ENCODE peak calls at places on chromosomes 6 and 20, in five cellular contexts. E is endothelial cell of umbilical vein, Z is neural progenitor cell, N is A549, T is IMR-90. I is an unnamed sample.

GRCh38 chr20:31990958-31991705 is 19.1 kb upstream of the CCM2L start:
- DNase-seq in Z (no peak), T (no peak), N (no peak), E (no peak), I (no peak)

GRCh38 chr6:64054870-64055269 is 419.3 kb downstream of the PHF3 start:
- DNase-seq in E (no peak), Z (no peak), T (no peak), N (no peak), I (no peak)

GRCh38 chr6:151109361-151109760 is 130.4 kb upstream of the AKAP12 start:
- DNase-seq in N (no peak), Z (no peak), T (peak), E (no peak), I (no peak)

GRCh38 chr20:45867811-45868176 is 10.4 kb downstream of the ZSWIM3 start:
- DNase-seq in T (peak), Z (no peak), N (no peak), E (peak), I (peak)

GRCh38 chr6:143958839-143959399 is 49.1 kb downstream of the PLAGL1 start:
- DNase-seq in E (no peak), N (no peak), Z (peak), T (no peak), I (no peak)

GRCh38 chr20:61560361-61560853 is 308.3 kb downstream of the CDH4 start:
- DNase-seq in N (peak), T (peak), E (no peak), Z (no peak), I (peak)

GRCh38 chr20:3744806-3745685 is 12.6 kb downstream of the HSPA12B start:
- DNase-seq in T (no peak), Z (peak), N (peak), E (peak), I (peak)

GRCh38 chr6:45676376-45676775 is 298.6 kb upstream of the SUPT3H start:
- DNase-seq in Z (no peak), N (no peak), T (no peak), E (no peak), I (no peak)

GRCh38 chr6:54916858-54917257 is 70.3 kb downstream of the FAM83B start:
- DNase-seq in T (peak), E (no peak), N (peak), Z (no peak), I (peak)

GRCh38 chr6:84847349-84848160 is 83.2 kb upstream of the TBX18 start:
- DNase-seq in E (peak), Z (no peak), N (peak), T (no peak), I (peak)

GRCh38 chr6:71238351-71238750 is 50.3 kb upstream of the OGFRL1 start:
- DNase-seq in N (no peak), Z (no peak), E (no peak), T (peak), I (peak)

GRCh38 chr6:33959661-33960344 is 156.0 kb upstream of the MLN start:
- DNase-seq in Z (no peak), T (no peak), E (no peak), N (no peak), I (no peak)

GRCh38 chr6:15516923-15517560 is 145.8 kb downstream of the DTNBP1 start:
- DNase-seq in E (no peak), N (no peak), Z (no peak), T (no peak), I (no peak)

GRCh38 chr20:54067606-54068174 is 2.7 kb downstream of the BCAS1 start:
- DNase-seq in E (no peak), Z (no peak), N (peak), T (no peak), I (peak)

GRCh38 chr6:158232445-158233213 is 64.5 kb downstream of the GTF2H5 start:
- DNase-seq in E (peak), Z (peak), T (peak), N (peak), I (peak)

GRCh38 chr20:2840967-2841531 is 504 bp downstream of the VPS16 start:
- DNase-seq in N (peak), T (peak), Z (peak), E (peak), I (peak)

GRCh38 chr6:45436544-45437440 is 59.1 kb upstream of the SUPT3H start:
- DNase-seq in Z (no peak), T (peak), N (no peak), E (peak), I (peak)

GRCh38 chr6:107753778-107754177 is 70.3 kb downstream of the SCML4 start:
- DNase-seq in Z (no peak), T (no peak), E (no peak), N (no peak), I (no peak)

GRCh38 chr6:10465633-10466499 is 51.0 kb upstream of the TFAP2A start:
- DNase-seq in N (peak), T (peak), E (peak), Z (peak), I (peak)

GRCh38 chr6:30113843-30114242 is 953 bp upstream of the TRIM31 start:
- DNase-seq in T (no peak), N (no peak), Z (no peak), E (no peak), I (no peak)

GRCh38 chr20:21767739-21768223 is 62.3 kb downstream of the PAX1 start:
- DNase-seq in E (no peak), T (no peak), Z (peak), N (peak), I (no peak)

GRCh38 chr6:88866856-88867255 is 96.6 kb downstream of the RNGTT start:
- DNase-seq in T (peak), N (no peak), Z (no peak), E (no peak), I (peak)

GRCh38 chr6:41937881-41938574 is 3.6 kb downstream of the CCND3 start:
- DNase-seq in Z (no peak), E (peak), T (no peak), N (no peak), I (no peak)

GRCh38 chr20:51570755-51571469 is 28.4 kb upstream of the NFATC2 start:
- DNase-seq in E (peak), T (peak), Z (no peak), N (no peak), I (peak)

GRCh38 chr6:101417899-101418298 is 24.4 kb downstream of the GRIK2 start:
- DNase-seq in T (no peak), N (no peak), E (no peak), Z (no peak), I (no peak)

GRCh38 chr6:1770435-1770843 is 160.7 kb downstream of the FOXC1 start:
- DNase-seq in E (no peak), N (no peak), Z (no peak), T (peak), I (peak)

GRCh38 chr20:54106162-54106561 is 35.8 kb upstream of the BCAS1 start:
- DNase-seq in E (no peak), T (no peak), Z (no peak), N (no peak), I (no peak)

GRCh38 chr6:107511410-107512070 is 21.6 kb downstream of the SOBP start:
- DNase-seq in E (no peak), Z (no peak), T (no peak), N (no peak), I (no peak)

GRCh38 chr6:106167105-106167814 is 81.1 kb downstream of the PRDM1 start:
- DNase-seq in E (no peak), N (no peak), T (no peak), Z (peak), I (no peak)
- H3K4me2 ChIP-seq in E (no peak), N (no peak), T (no peak), Z (peak), I (no peak)

GRCh38 chr6:168215121-168215808 is 104.3 kb downstream of the DACT2 start:
- DNase-seq in Z (no peak), T (no peak), E (no peak), N (no peak), I (no peak)
- H3K4me2 ChIP-seq in Z (peak), T (no peak), E (no peak), N (no peak), I (no peak)

GRCh38 chr20:25148982-25149846 is 46.3 kb upstream of the ENTPD6 start:
- DNase-seq in E (no peak), Z (no peak), T (no peak), N (no peak), I (peak)
- H3K4me2 ChIP-seq in E (peak), Z (peak), T (peak), N (no peak), I (peak)

GRCh38 chr20:53032021-53033001 is 60.2 kb downstream of the TSHZ2 start:
- DNase-seq in N (no peak), Z (no peak), T (peak), E (no peak), I (peak)

GRCh38 chr20:53034899-53035298 is 62.7 kb downstream of the TSHZ2 start:
- DNase-seq in Z (peak), E (no peak), N (no peak), T (no peak), I (no peak)

GRCh38 chr20:53028337-53029007 is 56.3 kb downstream of the TSHZ2 start:
- DNase-seq in T (no peak), E (no peak), N (no peak), Z (no peak), I (peak)

GRCh38 chr20:53033176-53033575 is 61.0 kb downstream of the TSHZ2 start:
- DNase-seq in T (no peak), Z (no peak), E (no peak), N (no peak), I (peak)

GRCh38 chr20:53030061-53030460 is 57.9 kb downstream of the TSHZ2 start:
- DNase-seq in Z (no peak), T (no peak), N (no peak), E (no peak), I (no peak)
- H3K4me2 ChIP-seq in Z (no peak), T (no peak), N (no peak), E (no peak), I (no peak)

GRCh38 chr6:53725791-53726575 is 60.4 kb upstream of the KLHL31 start:
- DNase-seq in T (peak), Z (peak), N (peak), E (peak), I (peak)

GRCh38 chr6:53724501-53724900 is 58.9 kb upstream of the KLHL31 start:
- DNase-seq in E (no peak), N (no peak), Z (peak), T (no peak), I (no peak)

GRCh38 chr6:53728570-53729194 is 63.1 kb upstream of the KLHL31 start:
- DNase-seq in E (peak), Z (peak), N (peak), T (peak), I (peak)

GRCh38 chr6:53730767-53731166 is 64.0 kb upstream of the LRRC1 start:
- DNase-seq in E (no peak), Z (no peak), T (no peak), N (no peak), I (no peak)

DNA sequence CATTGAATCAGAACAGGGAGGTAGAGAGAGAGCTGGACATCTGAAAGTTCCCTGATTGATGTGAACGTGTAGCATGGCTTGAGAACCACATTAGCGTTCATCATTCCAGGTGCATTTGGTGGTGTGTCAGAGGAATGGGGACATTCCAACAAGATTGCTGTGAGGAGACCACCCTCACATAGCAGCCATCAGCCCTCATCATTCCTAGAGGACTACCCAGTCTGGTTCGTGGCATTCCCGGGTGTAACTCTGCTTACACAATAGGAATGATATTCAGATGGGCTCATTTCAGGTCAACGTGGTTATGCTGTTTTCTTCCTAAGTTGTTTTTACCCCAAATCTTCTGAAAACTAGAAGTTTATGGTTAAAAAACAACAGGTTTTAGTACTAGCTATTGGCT is 62.2 kb upstream of the KLHL31 start:
- DNase-seq in T (peak), N (no peak), Z (no peak), E (no peak), I (peak)
- H3K4me2 ChIP-seq in T (peak), N (no peak), Z (no peak), E (no peak), I (peak)